ENCODE peak calls at places on chromosomes 16 and 17, in nine cellular contexts. N, M, U, E, W, T, F, R and K are unnamed samples.

GRCh38 chr16:66278604-66279262 is 87.8 kb upstream of the CDH5 start:
- DNase-seq in W (no peak), U (no peak), T (no peak), F (no peak), R (no peak), M (no peak), E (no peak), N (no peak), K (no peak)

GRCh38 chr17:8766731-8767130 is 8.4 kb upstream of the SPDYE4 start:
- DNase-seq in M (no peak), T (no peak), F (no peak), E (no peak), U (no peak), N (no peak), W (no peak), R (no peak), K (no peak)

GRCh38 chr16:89826531-89827382 is 1.5 kb upstream of the SPIRE2 start:
- DNase-seq in F (no peak), N (no peak), W (no peak), M (no peak), E (no peak), T (no peak), R (no peak), U (no peak), K (no peak)

GRCh38 chr17:22694362-22695227 is 1002.3 kb downstream of the KCNJ18 start:
- DNase-seq in W (no peak), R (no peak), T (no peak), U (no peak), E (no peak), F (no peak), N (no peak), M (no peak), K (no peak)

GRCh38 chr17:9676742-9677387 is 31.5 kb downstream of the USP43 start:
- DNase-seq in F (no peak), R (peak), E (no peak), N (peak), M (no peak), T (peak), U (no peak), W (no peak), K (no peak)

GRCh38 chr17:31900877-31901276 is 631 bp downstream of the UTP6 start:
- DNase-seq in T (no peak), N (peak), F (no peak), R (no peak), U (peak), M (no peak), W (no peak), E (no peak), K (no peak)

GRCh38 chr17:77681820-77682219 is 276.7 kb upstream of the TNRC6C start:
- DNase-seq in U (peak), F (no peak), E (no peak), T (no peak), M (peak), W (no peak), N (peak), R (no peak), K (no peak)

GRCh38 chr16:55297910-55298175 is 26.2 kb upstream of the IRX6 start:
- DNase-seq in M (no peak), E (no peak), T (no peak), F (no peak), W (no peak), R (no peak), N (no peak), U (no peak), K (no peak)

GRCh38 chr17:28968269-28968913 is 17.1 kb upstream of the PHF12 start:
- DNase-seq in W (no peak), U (no peak), E (no peak), R (no peak), T (no peak), M (no peak), N (peak), F (no peak), K (no peak)

GRCh38 chr16:83315271-83315670 is 492.5 kb upstream of the HSBP1 start:
- DNase-seq in R (no peak), T (no peak), F (no peak), M (no peak), N (no peak), E (no peak), W (no peak), U (no peak), K (no peak)

GRCh38 chr16:28304214-28304613 is 11.9 kb downstream of the SBK1 start:
- DNase-seq in R (no peak), U (no peak), F (no peak), M (peak), N (peak), T (no peak), E (no peak), W (no peak), K (no peak)

GRCh38 chr16:82088483-82088882 is 53.4 kb downstream of the HSD17B2 start:
- DNase-seq in F (no peak), N (no peak), W (no peak), R (no peak), M (no peak), T (no peak), U (no peak), E (no peak), K (no peak)

GRCh38 chr16:11361043-11361442 is 15.8 kb downstream of the RMI2 start:
- DNase-seq in W (no peak), U (no peak), F (no peak), M (no peak), E (no peak), R (no peak), N (no peak), T (no peak), K (no peak)

GRCh38 chr17:60993497-60993896 is 315.8 kb downstream of the BCAS3 start:
- DNase-seq in T (no peak), U (no peak), N (no peak), F (no peak), M (no peak), R (no peak), E (no peak), W (no peak), K (no peak)

GRCh38 chr17:50060951-50061712 is 5.2 kb downstream of the ITGA3 start:
- DNase-seq in M (peak), T (no peak), N (peak), W (no peak), U (peak), R (no peak), E (no peak), F (no peak), K (no peak)

GRCh38 chr17:67016039-67016762 is 28.2 kb upstream of the CACNG1 start:
- DNase-seq in R (no peak), T (no peak), W (no peak), U (no peak), E (no peak), F (no peak), M (no peak), N (no peak), K (no peak)

GRCh38 chr17:75069783-75070182 is 18.0 kb upstream of the SLC16A5 start:
- DNase-seq in N (peak), U (peak), W (no peak), F (no peak), E (no peak), M (no peak), T (no peak), R (no peak), K (no peak)

GRCh38 chr16:76653390-76654026 is 376.3 kb downstream of the CNTNAP4 start:
- DNase-seq in M (no peak), E (no peak), R (peak), F (peak), N (peak), T (no peak), W (no peak), U (no peak), K (no peak)

GRCh38 chr16:70018254-70018653 is 67.1 kb downstream of the CLEC18A start:
- DNase-seq in R (peak), T (peak), U (no peak), F (peak), E (no peak), M (no peak), W (peak), N (peak), K (no peak)

GRCh38 chr17:57895382-57896060 is 45.7 kb upstream of the MRPS23 start:
- DNase-seq in T (no peak), M (peak), F (no peak), R (no peak), E (no peak), W (no peak), N (no peak), U (no peak), K (no peak)

GRCh38 chr17:70492368-70492767 is 323.0 kb downstream of the KCNJ2 start:
- DNase-seq in R (no peak), E (no peak), N (no peak), W (no peak), U (no peak), T (no peak), M (no peak), F (no peak), K (no peak)

GRCh38 chr17:3973498-3974137 is 9.4 kb upstream of the ATP2A3 start:
- DNase-seq in N (no peak), E (no peak), U (peak), R (no peak), T (no peak), F (no peak), M (no peak), W (no peak), K (no peak)

GRCh38 chr17:42387221-42387657 is 1.0 kb downstream of the STAT3 start:
- DNase-seq in R (no peak), T (no peak), M (no peak), E (no peak), W (no peak), U (no peak), F (no peak), N (peak), K (no peak)

GRCh38 chr16:52545544-52546262 is 1.2 kb downstream of the TOX3 start:
- DNase-seq in R (peak), W (no peak), E (no peak), T (no peak), N (no peak), M (no peak), U (no peak), F (no peak), K (no peak)

GRCh38 chr17:39812466-39812865 is 51.6 kb downstream of the IKZF3 start:
- DNase-seq in E (no peak), T (no peak), U (no peak), F (no peak), N (no peak), R (no peak), W (no peak), M (no peak), K (no peak)

GRCh38 chr17:60170835-60171752 is 21.3 kb downstream of the CA4 start:
- DNase-seq in E (no peak), F (no peak), U (no peak), N (peak), T (no peak), R (no peak), W (no peak), M (no peak), K (no peak)

GRCh38 chr16:67668495-67669157 is 2.0 kb downstream of the C16orf86 start:
- DNase-seq in W (no peak), T (no peak), N (no peak), R (no peak), F (peak), U (no peak), E (no peak), M (no peak), K (no peak)

GRCh38 chr16:54135361-54136275 is 151.0 kb downstream of the IRX3 start:
- DNase-seq in N (peak), W (no peak), U (no peak), E (no peak), R (no peak), M (no peak), F (no peak), T (no peak), K (no peak)

GRCh38 chr17:16129844-16130243 is 85.5 kb downstream of the NCOR1 start:
- DNase-seq in W (no peak), F (no peak), R (no peak), M (no peak), T (no peak), U (no peak), E (no peak), N (no peak), K (no peak)

DNA sequence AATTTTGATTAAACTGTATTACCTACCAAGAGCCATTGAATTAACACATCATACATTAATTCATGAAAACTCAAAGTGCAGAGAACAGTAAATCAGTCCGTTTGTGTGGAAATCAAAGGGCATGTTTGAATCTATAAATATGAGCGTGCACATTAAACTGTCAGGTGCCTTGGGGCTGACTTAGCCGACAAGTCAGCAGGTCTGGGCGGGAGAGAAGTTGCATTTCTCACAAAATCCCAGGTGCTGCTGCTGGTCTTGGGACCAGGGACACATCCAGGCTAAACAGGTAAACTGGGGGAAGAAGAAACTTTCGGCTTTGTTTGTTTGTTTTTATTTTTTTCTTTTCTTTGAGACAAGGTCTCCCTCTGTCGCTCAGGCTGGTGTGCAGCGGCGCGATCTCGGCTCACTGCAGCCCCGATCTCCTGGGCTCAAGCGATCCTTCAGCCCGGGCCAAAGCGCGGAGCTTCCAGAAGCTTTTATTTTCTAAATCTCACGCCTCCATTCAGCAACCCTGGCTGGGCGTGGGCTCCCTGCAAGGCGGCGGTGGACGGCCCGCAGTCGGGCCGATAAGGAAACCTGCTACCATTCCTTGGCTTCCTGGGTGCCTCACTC is 213.9 kb downstream of the MRTFB start:
- DNase-seq in W (no peak), U (no peak), R (peak), T (peak), F (peak), M (peak), N (peak), E (no peak), K (no peak)
- TF ChIP-seq CTCF in W (peak), U (peak), R (peak), T (peak), F (peak), M (peak), N (peak), E (no peak), K (no peak)

DNA sequence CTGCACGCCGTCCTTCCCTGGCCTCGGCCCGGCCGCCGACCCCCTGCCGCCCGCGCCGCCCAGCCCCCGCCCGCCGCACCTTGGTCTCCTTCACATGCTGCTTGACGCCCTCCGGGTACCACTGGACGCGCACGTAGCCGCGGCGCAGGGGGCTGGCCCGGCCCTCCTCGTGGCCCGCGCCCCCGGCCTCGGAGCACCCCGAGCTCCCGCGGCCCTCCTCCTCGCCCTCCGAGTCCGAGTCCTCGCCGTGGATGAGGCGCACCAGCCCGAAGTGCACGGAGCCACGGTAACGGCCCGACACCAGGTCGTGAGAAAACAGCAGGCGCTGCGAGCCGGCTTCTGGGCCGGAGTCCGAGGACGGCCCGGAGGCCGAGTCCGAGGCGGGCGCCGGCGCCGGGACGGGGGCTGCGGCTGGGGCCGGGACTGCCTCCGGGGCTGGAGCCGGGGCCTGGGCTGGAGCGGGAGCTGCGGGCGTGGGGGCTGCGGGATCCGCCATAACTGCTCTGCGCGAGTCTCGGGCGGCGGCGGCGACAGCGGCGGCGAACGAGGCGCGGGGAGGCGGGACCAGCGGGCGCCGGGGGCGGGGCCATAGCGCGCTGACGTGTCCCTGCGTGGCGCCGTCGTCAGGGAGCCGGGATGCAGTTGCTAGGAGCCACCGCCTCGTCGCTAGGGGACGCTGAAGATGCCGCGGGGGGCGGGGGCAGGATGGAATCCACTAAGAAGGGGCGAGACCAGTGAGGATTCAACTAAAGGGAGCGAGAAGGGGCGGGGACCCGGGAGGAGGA is at the start of gene UBE2O:
- DNase-seq in T (peak), M (peak), E (peak), N (peak), U (peak), F (peak), W (peak), R (peak), K (peak)
- TF ChIP-seq CTCF in T (no peak), M (peak), E (peak), N (peak), U (peak), F (peak), W (peak), R (peak), K (peak)

GRCh38 chr16:4082474-4083044 is 33.7 kb downstream of the ADCY9 start:
- DNase-seq in N (no peak), M (no peak), E (no peak), W (no peak), R (no peak), F (no peak), U (no peak), T (no peak), K (no peak)
- TF ChIP-seq CTCF in N (no peak), M (no peak), E (no peak), W (no peak), R (no peak), F (no peak), U (no peak), T (no peak), K (no peak)

GRCh38 chr16:71645450-71645849 is 19.5 kb downstream of the MARVELD3 start:
- DNase-seq in E (no peak), M (no peak), N (peak), W (no peak), R (peak), T (no peak), F (peak), U (no peak), K (no peak)
- TF ChIP-seq CTCF in E (no peak), M (peak), N (peak), W (peak), R (peak), T (peak), F (peak), U (peak), K (peak)

DNA sequence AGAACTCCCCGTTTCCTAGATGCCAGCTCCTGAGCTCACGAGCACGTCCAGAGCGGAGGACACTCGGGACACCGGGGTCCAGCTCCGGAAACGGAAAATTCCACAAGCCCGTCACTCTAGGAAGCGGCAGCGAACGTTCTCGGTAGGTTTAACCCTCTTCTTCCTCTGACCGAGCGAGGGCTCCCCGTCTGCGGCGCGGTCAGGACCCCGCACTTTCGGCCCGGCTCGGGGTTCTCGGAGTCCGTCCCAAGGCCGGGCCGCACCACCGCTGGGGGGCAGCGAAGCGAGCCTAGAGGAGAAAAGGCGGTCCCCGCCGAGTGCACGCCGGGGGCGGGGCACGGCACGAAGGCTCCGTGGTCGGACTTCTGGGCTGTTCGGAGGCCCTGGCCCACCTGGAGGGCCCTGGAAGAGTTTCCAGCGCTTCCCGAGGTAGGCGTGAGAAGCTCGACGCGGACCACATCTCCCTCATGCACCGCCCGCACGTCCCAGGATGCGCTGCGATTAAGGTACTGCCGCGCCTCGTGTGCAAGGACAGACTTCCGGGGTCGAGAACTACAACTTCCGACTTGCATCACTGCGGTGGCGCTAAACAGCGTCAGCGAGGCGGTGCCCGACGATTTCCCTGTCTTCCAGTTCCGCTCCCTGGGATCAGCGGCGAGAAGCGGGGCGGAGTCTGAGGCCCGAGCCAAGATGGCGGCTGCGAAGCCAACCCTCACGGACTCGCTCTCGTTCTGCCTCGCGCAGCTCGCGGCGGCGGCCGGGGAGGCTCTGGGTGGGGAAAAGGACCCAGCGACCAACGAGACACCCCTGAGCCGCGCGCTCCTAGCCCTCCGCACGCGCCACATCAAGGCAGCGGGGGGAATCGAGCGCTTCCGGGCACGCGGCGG is at the start of gene ARMC5:
- DNase-seq in E (peak), M (peak), F (peak), N (peak), T (peak), R (peak), W (peak), U (peak), K (peak)
- TF ChIP-seq CTCF in E (peak), M (peak), F (peak), N (peak), T (peak), R (peak), W (peak), U (peak), K (peak)

GRCh38 chr16:1283296-1283695 is 26.1 kb upstream of the UBE2I start:
- DNase-seq in R (no peak), E (no peak), N (no peak), M (no peak), F (no peak), U (no peak), W (no peak), T (no peak), K (no peak)

GRCh38 chr16:1287982-1288670 is 21.3 kb upstream of the UBE2I start:
- DNase-seq in W (no peak), R (no peak), F (no peak), E (no peak), N (peak), U (no peak), M (peak), T (no peak), K (no peak)

GRCh38 chr16:1286492-1287094 is 22.8 kb upstream of the UBE2I start:
- DNase-seq in U (no peak), W (no peak), R (no peak), N (no peak), F (no peak), M (no peak), T (no peak), E (no peak), K (no peak)

GRCh38 chr16:1283996-1284592 is 25.3 kb upstream of the UBE2I start:
- DNase-seq in F (no peak), U (no peak), E (no peak), N (no peak), T (no peak), W (no peak), M (no peak), R (no peak), K (no peak)

GRCh38 chr16:1285669-1286491 is 23.6 kb upstream of the UBE2I start:
- DNase-seq in N (no peak), T (no peak), U (peak), E (no peak), R (no peak), M (no peak), F (no peak), W (no peak), K (no peak)
- TF ChIP-seq CTCF in N (no peak), T (no peak), U (peak), E (no peak), R (no peak), M (no peak), F (no peak), W (no peak), K (peak)

GRCh38 chr16:87812200-87812656 is 46.4 kb upstream of the KLHDC4 start:
- DNase-seq in W (no peak), N (no peak), E (no peak), F (no peak), R (no peak), U (no peak), M (no peak), T (no peak), K (no peak)

GRCh38 chr16:87818533-87819161 is 50.7 kb downstream of the SLC7A5 start:
- DNase-seq in E (no peak), T (no peak), F (no peak), U (no peak), N (no peak), W (no peak), M (no peak), R (no peak), K (no peak)

GRCh38 chr16:87816507-87817100 is 50.8 kb upstream of the KLHDC4 start:
- DNase-seq in N (no peak), U (no peak), M (no peak), T (no peak), R (no peak), F (no peak), E (no peak), W (no peak), K (no peak)

GRCh38 chr16:87817910-87818309 is 51.4 kb downstream of the SLC7A5 start:
- DNase-seq in R (no peak), T (no peak), W (no peak), F (no peak), M (no peak), U (no peak), N (no peak), E (no peak), K (no peak)

GRCh38 chr16:87815567-87815966 is 49.8 kb upstream of the KLHDC4 start:
- DNase-seq in N (no peak), R (no peak), U (no peak), W (no peak), M (no peak), F (no peak), T (no peak), E (no peak), K (no peak)
- TF ChIP-seq CTCF in N (peak), R (no peak), U (peak), W (no peak), M (no peak), F (no peak), T (no peak), E (no peak), K (no peak)